ENCODE peak calls at places on chromosomes 2 and 18, in four cellular contexts. M is tibial nerve, X is cardiac muscle cell, R is neuronal stem cell. E is an unnamed sample.

GRCh38 chr2:181682795-181683517 is 2.6 kb upstream of the NEUROD1 start:
- DNase-seq in M (no peak), X (no peak), R (no peak), E (no peak)

GRCh38 chr2:149648282-149649030 is 60.9 kb upstream of the MMADHC start:
- DNase-seq in M (no peak), X (no peak), R (no peak), E (peak)

GRCh38 chr18:75456277-75456676 is 28.8 kb upstream of the SMIM21 start:
- DNase-seq in M (no peak), X (no peak), R (no peak), E (no peak)

GRCh38 chr2:132984731-132985130 is 314.7 kb upstream of the LYPD1 start:
- DNase-seq in M (no peak), X (no peak), R (no peak), E (no peak)

GRCh38 chr2:163859951-163860350 is 124.1 kb upstream of the FIGN start:
- DNase-seq in M (no peak), X (no peak), R (no peak), E (no peak)

GRCh38 chr2:17303496-17303895 is 214.7 kb downstream of the RAD51AP2 start:
- DNase-seq in M (no peak), X (no peak), R (no peak), E (no peak)

GRCh38 chr18:41858761-41859555 is 96.1 kb upstream of the PIK3C3 start:
- DNase-seq in M (no peak), X (no peak), R (no peak), E (no peak)

GRCh38 chr2:184468826-184469225 is 129.5 kb upstream of the ZNF804A start:
- DNase-seq in M (no peak), X (no peak), R (no peak), E (no peak)

GRCh38 chr2:199019898-199020507 is 437.7 kb downstream of the SATB2 start:
- DNase-seq in M (no peak), X (peak), R (peak), E (no peak)

GRCh38 chr2:5250482-5250881 is 441.7 kb upstream of the SOX11 start:
- DNase-seq in M (no peak), X (no peak), R (no peak), E (no peak)

GRCh38 chr2:121309801-121310200 is 24.8 kb upstream of the TFCP2L1 start:
- DNase-seq in M (no peak), X (no peak), R (no peak), E (no peak)

GRCh38 chr2:184215745-184216144 is 382.6 kb upstream of the ZNF804A start:
- DNase-seq in M (no peak), X (no peak), R (no peak), E (no peak)

GRCh38 chr2:158539176-158539895 is 82.6 kb downstream of the PKP4 start:
- DNase-seq in M (no peak), X (no peak), R (no peak), E (no peak)

GRCh38 chr2:182101263-182101662 is 115.6 kb downstream of the PPP1R1C start:
- DNase-seq in M (no peak), X (no peak), R (no peak), E (no peak)

GRCh38 chr2:47033102-47033880 is 117.7 kb upstream of the MCFD2 start:
- DNase-seq in M (no peak), X (no peak), R (no peak), E (no peak)

GRCh38 chr2:234130734-234131133 is 80.2 kb downstream of the SPP2 start:
- DNase-seq in M (no peak), X (no peak), R (no peak), E (no peak)

GRCh38 chr2:226701052-226701451 is 98.6 kb downstream of the IRS1 start:
- DNase-seq in M (no peak), X (no peak), R (no peak), E (no peak)

GRCh38 chr2:225354281-225354774 is 45.2 kb upstream of the NYAP2 start:
- DNase-seq in M (no peak), X (peak), R (no peak), E (no peak)

GRCh38 chr2:9699139-9699823 is 68.5 kb upstream of the YWHAQ start:
- DNase-seq in M (no peak), X (no peak), R (no peak), E (no peak)

GRCh38 chr2:144914622-144915230 is 394.8 kb upstream of the ZEB2 start:
- DNase-seq in M (no peak), X (no peak), R (no peak), E (no peak)

GRCh38 chr18:45106331-45106774 is 425.7 kb downstream of the SETBP1 start:
- DNase-seq in M (no peak), X (no peak), R (no peak), E (no peak)

GRCh38 chr2:120786038-120786437 is 50.4 kb downstream of the GLI2 start:
- DNase-seq in M (no peak), X (no peak), R (no peak), E (no peak)

GRCh38 chr2:237590272-237591020 is at the start of gene RAB17:
- DNase-seq in M (no peak), X (no peak), R (no peak), E (no peak)

GRCh38 chr2:146547236-146547635 is 1297.6 kb upstream of the ACVR2A start:
- DNase-seq in M (no peak), X (no peak), R (no peak), E (no peak)

GRCh38 chr2:239548491-239548890 is 147.7 kb upstream of the HDAC4 start:
- DNase-seq in M (no peak), X (no peak), R (no peak), E (no peak)

GRCh38 chr2:20465716-20466391 is 19.0 kb downstream of the RHOB start:
- DNase-seq in M (no peak), X (no peak), R (no peak), E (peak)

GRCh38 chr2:235217814-235218213 is 266.0 kb downstream of the SH3BP4 start:
- DNase-seq in M (no peak), X (no peak), R (no peak), E (no peak)

GRCh38 chr18:56112013-56112749 is 524.2 kb upstream of the TCF4 start:
- DNase-seq in M (no peak), X (no peak), R (no peak), E (no peak)

GRCh38 chr2:86214503-86214832 is 15.2 kb downstream of the MRPL35 start:
- DNase-seq in M (no peak), X (no peak), R (no peak), E (no peak)

GRCh38 chr2:86211796-86212188 is 12.5 kb downstream of the MRPL35 start:
- DNase-seq in M (no peak), X (no peak), R (no peak), E (no peak)

GRCh38 chr2:86211033-86211795 is 12.0 kb downstream of the MRPL35 start:
- DNase-seq in M (no peak), X (no peak), R (no peak), E (peak)

GRCh38 chr2:86213056-86213455 is 13.8 kb downstream of the MRPL35 start:
- DNase-seq in M (no peak), X (no peak), R (no peak), E (no peak)

GRCh38 chr2:86213699-86214502 is 14.6 kb downstream of the MRPL35 start:
- DNase-seq in M (no peak), X (no peak), R (no peak), E (peak)
- H3K27ac ChIP-seq in M (no peak), X (peak), R (no peak), E (no peak)

DNA sequence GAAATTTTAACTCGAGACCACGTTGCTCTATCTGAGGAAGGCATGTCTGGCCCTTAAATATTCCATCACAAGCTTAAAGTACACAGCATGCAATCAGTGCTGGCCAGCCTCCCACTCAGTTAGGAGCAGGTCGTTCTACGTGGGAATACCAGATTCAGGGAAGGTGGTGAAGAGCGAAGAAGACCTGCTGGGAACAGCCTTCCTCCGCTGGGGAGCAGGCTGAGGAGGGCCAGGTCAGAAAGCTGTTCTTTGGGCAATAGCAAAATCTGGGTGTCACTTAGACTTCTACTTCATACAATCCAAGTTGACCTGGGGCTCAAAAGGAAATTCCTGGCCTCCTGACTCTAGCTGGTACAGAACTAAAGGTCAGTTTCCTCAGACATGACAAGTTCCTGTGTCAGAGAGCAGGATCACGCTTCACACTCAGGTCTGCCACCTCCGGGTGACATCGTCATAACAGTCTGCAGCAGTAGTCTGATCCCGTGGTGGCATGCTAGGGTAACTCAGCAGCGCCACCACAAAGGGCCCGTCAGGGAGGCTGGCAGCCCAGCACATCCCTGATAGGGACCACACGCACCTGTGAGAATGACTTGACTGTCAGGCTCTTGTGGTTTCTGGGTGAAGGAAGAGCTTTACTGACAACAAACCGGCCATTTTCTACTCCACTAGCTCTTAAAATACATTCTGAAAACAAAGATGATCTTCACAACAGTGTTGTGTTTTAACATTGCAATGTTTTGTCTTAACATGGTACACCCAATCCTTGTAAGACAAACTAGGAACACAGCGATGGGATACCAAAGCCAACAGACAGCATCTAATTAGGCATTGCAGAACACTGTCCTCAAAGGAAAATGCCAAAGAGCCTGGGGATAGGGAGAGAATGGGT is 35.2 kb upstream of the NAPG start:
- DNase-seq in M (no peak), X (peak), R (no peak), E (no peak)
- H3K27ac ChIP-seq in M (no peak), X (no peak), R (no peak), E (no peak)

GRCh38 chr2:127130421-127130820 is 23.5 kb upstream of the BIN1 start:
- DNase-seq in M (no peak), X (no peak), R (no peak), E (no peak)

GRCh38 chr2:127124426-127124825 is 17.5 kb upstream of the BIN1 start:
- DNase-seq in M (no peak), X (no peak), R (no peak), E (no peak)

GRCh38 chr2:127133793-127134192 is 26.8 kb upstream of the BIN1 start:
- DNase-seq in M (no peak), X (no peak), R (no peak), E (peak)

GRCh38 chr2:127125821-127126220 is 18.9 kb upstream of the BIN1 start:
- DNase-seq in M (no peak), X (no peak), R (no peak), E (no peak)

GRCh38 chr2:127128508-127128907 is 21.6 kb upstream of the BIN1 start:
- DNase-seq in M (no peak), X (peak), R (no peak), E (peak)
- H3K27ac ChIP-seq in M (no peak), X (no peak), R (no peak), E (no peak)

GRCh38 chr18:50359806-50360205 is 15.0 kb upstream of the SKA1 start:
- DNase-seq in M (no peak), X (no peak), R (no peak), E (no peak)
- H3K27ac ChIP-seq in M (no peak), X (no peak), R (no peak), E (no peak)

GRCh38 chr2:39124000-39124769 is 3.3 kb upstream of the SOS1 start:
- DNase-seq in M (peak), X (peak), R (peak), E (peak)

GRCh38 chr2:39123436-39123999 is 2.7 kb upstream of the SOS1 start:
- DNase-seq in M (no peak), X (no peak), R (no peak), E (no peak)

GRCh38 chr2:39124770-39125075 is 3.9 kb upstream of the SOS1 start:
- DNase-seq in M (no peak), X (no peak), R (no peak), E (no peak)

GRCh38 chr2:39128919-39129391 is 8.1 kb upstream of the SOS1 start:
- DNase-seq in M (no peak), X (no peak), R (no peak), E (no peak)

DNA sequence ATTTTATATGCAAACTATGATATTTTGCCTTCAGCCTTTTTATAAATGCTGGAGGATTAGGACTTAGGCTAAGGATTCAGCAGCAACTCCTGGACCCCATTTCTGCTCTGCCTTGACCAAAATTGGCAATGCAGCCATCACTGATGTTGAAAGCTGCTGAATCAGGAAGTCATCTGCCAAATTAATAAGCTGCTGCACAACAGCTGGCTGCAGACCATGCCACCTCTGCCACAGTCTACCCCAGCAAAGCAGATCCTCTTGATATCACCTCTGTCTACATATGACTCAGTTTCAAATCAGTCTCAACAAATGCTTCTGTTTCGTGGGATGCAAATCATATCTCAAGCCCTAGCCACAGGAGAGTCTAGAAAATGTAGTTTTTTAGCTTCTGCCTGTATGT is 7.1 kb upstream of the SOS1 start:
- DNase-seq in M (no peak), X (no peak), R (no peak), E (no peak)
- H3K27ac ChIP-seq in M (peak), X (no peak), R (no peak), E (no peak)

GRCh38 chr2:194455358-194455757 is 1201.7 kb upstream of the SLC39A10 start:
- DNase-seq in M (no peak), X (no peak), R (no peak), E (no peak)
- H3K27ac ChIP-seq in M (no peak), X (no peak), R (no peak), E (no peak)

DNA sequence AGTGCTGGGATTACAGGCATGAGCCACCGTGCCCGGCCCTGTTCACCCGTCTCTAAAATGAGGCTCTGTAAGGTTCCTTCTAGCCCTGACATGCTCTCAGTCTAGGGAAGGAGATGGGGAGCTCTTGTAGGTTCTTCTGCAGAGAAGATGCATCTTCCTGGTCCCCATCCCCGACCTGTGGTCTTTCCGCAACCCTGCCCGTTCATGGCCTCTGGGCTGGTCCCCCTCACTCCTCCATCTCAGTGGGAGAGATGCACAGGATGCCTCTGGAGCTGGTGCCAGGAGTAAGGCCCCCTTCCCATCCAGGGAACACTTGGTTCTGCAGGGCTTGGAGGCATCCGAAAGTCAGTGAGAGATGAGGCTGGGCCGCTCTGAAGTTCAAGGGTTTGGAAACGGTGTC is 212.7 kb downstream of the KLHL29 start:
- DNase-seq in M (no peak), X (no peak), R (no peak), E (no peak)
- H3K27ac ChIP-seq in M (no peak), X (no peak), R (no peak), E (no peak)

GRCh38 chr2:219446101-219446504 is 11.5 kb downstream of the SPEG start:
- DNase-seq in M (no peak), X (no peak), R (no peak), E (no peak)
- H3K27ac ChIP-seq in M (no peak), X (no peak), R (no peak), E (peak)

DNA sequence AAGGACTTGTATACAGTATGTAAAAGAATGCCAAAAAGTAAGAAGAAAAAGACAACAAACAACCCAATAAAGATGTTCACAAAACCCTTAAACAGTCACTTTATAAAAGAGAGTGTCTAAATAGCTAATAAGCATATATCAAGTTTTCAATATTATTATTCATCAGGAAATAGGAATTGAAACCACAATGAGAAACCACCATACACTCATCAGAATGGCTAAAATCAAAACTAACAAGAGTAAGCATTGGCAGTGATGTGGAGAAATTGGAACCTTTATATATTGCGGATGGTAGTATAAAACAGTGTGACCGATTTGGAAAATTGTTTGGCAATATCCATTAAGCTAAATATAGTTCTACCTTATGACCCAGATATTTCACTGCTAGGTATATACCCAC is 20.5 kb upstream of the TGFA start:
- DNase-seq in M (no peak), X (no peak), R (no peak), E (no peak)
- H3K27ac ChIP-seq in M (no peak), X (no peak), R (no peak), E (no peak)

DNA sequence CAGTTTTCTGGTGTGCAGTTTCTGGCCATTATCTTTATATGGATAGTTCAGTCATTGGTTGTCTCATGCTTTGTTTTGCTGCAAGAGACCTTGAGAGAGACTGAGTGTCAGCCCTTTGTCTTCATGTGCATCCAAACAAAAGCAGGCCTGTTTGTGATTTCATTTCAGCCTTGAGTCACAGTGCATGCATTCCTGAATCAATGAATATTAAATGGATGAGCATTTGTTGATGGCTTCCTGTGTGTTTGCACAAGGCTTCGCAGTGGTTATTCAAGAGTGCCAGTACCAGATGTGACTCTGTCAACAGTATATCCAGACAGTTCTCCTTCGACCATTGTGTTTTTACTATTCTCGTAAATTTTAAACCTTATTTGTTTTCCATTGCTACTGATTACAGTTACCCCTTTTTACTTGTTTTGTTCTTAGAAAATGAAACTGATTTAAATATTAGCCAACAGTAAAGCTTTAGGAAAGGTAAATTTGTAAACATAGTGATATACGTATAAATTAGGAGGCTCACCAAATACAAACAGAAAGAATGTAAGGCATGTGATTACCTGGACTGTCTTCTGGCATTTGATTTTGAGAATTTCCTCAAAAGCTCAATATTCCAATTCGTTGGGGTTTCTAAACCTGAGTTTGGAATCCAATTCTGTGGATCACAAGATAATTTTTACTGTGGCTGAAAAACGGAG is 319.8 kb downstream of the CTNNA2 start:
- DNase-seq in M (no peak), X (no peak), R (peak), E (no peak)
- H3K27ac ChIP-seq in M (no peak), X (no peak), R (peak), E (no peak)